ENCODE peak calls at places on chromosomes 4 and X, in ten cellular contexts. One of them, this sample, is unnamed.

GRCh38 chr4:74190919-74191397 is 33.0 kb downstream of the MTHFD2L start:
- DNase-seq in HFF-Myc: no peak
- DNase-seq in lower lobe of right lung: no peak
- DNase-seq in IMR-90: no peak
- DNase-seq in heart left ventricle: no peak
- DNase-seq in foreskin fibroblast: no peak
- DNase-seq in heart right ventricle: no peak
- DNase-seq in epithelial cell of esophagus: no peak
- DNase-seq in CD8-positive, alpha-beta T cell: no peak
- DNase-seq in fibroblast of the aortic adventitia: no peak
- DNase-seq in this sample: no peak

GRCh38 chr4:6471303-6472007 is 959 bp downstream of the PPP2R2C start:
- DNase-seq in heart left ventricle: no peak
- DNase-seq in HFF-Myc: no peak
- DNase-seq in CD8-positive, alpha-beta T cell: no peak
- DNase-seq in IMR-90: no peak
- DNase-seq in fibroblast of the aortic adventitia: no peak
- DNase-seq in heart right ventricle: no peak
- DNase-seq in epithelial cell of esophagus: no peak
- DNase-seq in foreskin fibroblast: no peak
- DNase-seq in lower lobe of right lung: no peak
- DNase-seq in this sample: no peak

GRCh38 chr4:32499176-32499575 is 1779.0 kb downstream of the PCDH7 start:
- DNase-seq in epithelial cell of esophagus: peak
- DNase-seq in foreskin fibroblast: peak
- DNase-seq in HFF-Myc: no peak
- DNase-seq in IMR-90: no peak
- DNase-seq in CD8-positive, alpha-beta T cell: no peak
- DNase-seq in heart left ventricle: no peak
- DNase-seq in heart right ventricle: no peak
- DNase-seq in lower lobe of right lung: no peak
- DNase-seq in fibroblast of the aortic adventitia: peak
- DNase-seq in this sample: no peak

GRCh38 chrX:123988423-123989116 is 27.1 kb downstream of the STAG2 start:
- DNase-seq in fibroblast of the aortic adventitia: no peak
- DNase-seq in heart left ventricle: no peak
- DNase-seq in CD8-positive, alpha-beta T cell: no peak
- DNase-seq in IMR-90: no peak
- DNase-seq in HFF-Myc: no peak
- DNase-seq in foreskin fibroblast: no peak
- DNase-seq in epithelial cell of esophagus: no peak
- DNase-seq in lower lobe of right lung: no peak
- DNase-seq in heart right ventricle: no peak
- DNase-seq in this sample: no peak

GRCh38 chr4:95714571-95714970 is 125.3 kb upstream of the PDHA2 start:
- DNase-seq in IMR-90: no peak
- DNase-seq in fibroblast of the aortic adventitia: no peak
- DNase-seq in epithelial cell of esophagus: no peak
- DNase-seq in heart left ventricle: no peak
- DNase-seq in heart right ventricle: no peak
- DNase-seq in HFF-Myc: no peak
- DNase-seq in lower lobe of right lung: no peak
- DNase-seq in foreskin fibroblast: no peak
- DNase-seq in CD8-positive, alpha-beta T cell: no peak
- DNase-seq in this sample: no peak

GRCh38 chr4:141413366-141413765 is 192.7 kb downstream of the ZNF330 start:
- DNase-seq in CD8-positive, alpha-beta T cell: no peak
- DNase-seq in fibroblast of the aortic adventitia: no peak
- DNase-seq in heart left ventricle: no peak
- DNase-seq in HFF-Myc: no peak
- DNase-seq in lower lobe of right lung: no peak
- DNase-seq in foreskin fibroblast: no peak
- DNase-seq in heart right ventricle: no peak
- DNase-seq in IMR-90: no peak
- DNase-seq in epithelial cell of esophagus: no peak
- DNase-seq in this sample: no peak

GRCh38 chr4:97923096-97923495 is 220.2 kb downstream of the STPG2 start:
- DNase-seq in heart right ventricle: no peak
- DNase-seq in lower lobe of right lung: no peak
- DNase-seq in fibroblast of the aortic adventitia: no peak
- DNase-seq in epithelial cell of esophagus: no peak
- DNase-seq in CD8-positive, alpha-beta T cell: no peak
- DNase-seq in foreskin fibroblast: no peak
- DNase-seq in IMR-90: no peak
- DNase-seq in HFF-Myc: no peak
- DNase-seq in heart left ventricle: no peak
- DNase-seq in this sample: no peak

GRCh38 chr4:1788254-1788973 is 4.7 kb upstream of the FGFR3 start:
- DNase-seq in lower lobe of right lung: no peak
- DNase-seq in epithelial cell of esophagus: no peak
- DNase-seq in HFF-Myc: no peak
- DNase-seq in heart right ventricle: no peak
- DNase-seq in IMR-90: no peak
- DNase-seq in CD8-positive, alpha-beta T cell: no peak
- DNase-seq in heart left ventricle: no peak
- DNase-seq in foreskin fibroblast: no peak
- DNase-seq in fibroblast of the aortic adventitia: no peak
- DNase-seq in this sample: no peak

GRCh38 chr4:4326136-4326535 is 36.1 kb downstream of the ZBTB49 start:
- DNase-seq in lower lobe of right lung: no peak
- DNase-seq in epithelial cell of esophagus: no peak
- DNase-seq in heart left ventricle: no peak
- DNase-seq in CD8-positive, alpha-beta T cell: no peak
- DNase-seq in fibroblast of the aortic adventitia: no peak
- DNase-seq in foreskin fibroblast: no peak
- DNase-seq in heart right ventricle: no peak
- DNase-seq in HFF-Myc: no peak
- DNase-seq in IMR-90: no peak
- DNase-seq in this sample: no peak

GRCh38 chr4:65789850-65790249 is 119.6 kb upstream of the EPHA5 start:
- DNase-seq in IMR-90: no peak
- DNase-seq in heart right ventricle: no peak
- DNase-seq in HFF-Myc: no peak
- DNase-seq in epithelial cell of esophagus: no peak
- DNase-seq in lower lobe of right lung: no peak
- DNase-seq in fibroblast of the aortic adventitia: peak
- DNase-seq in CD8-positive, alpha-beta T cell: no peak
- DNase-seq in foreskin fibroblast: no peak
- DNase-seq in heart left ventricle: no peak
- DNase-seq in this sample: no peak

GRCh38 chr4:65789341-65789740 is 119.1 kb upstream of the EPHA5 start:
- DNase-seq in IMR-90: no peak
- DNase-seq in fibroblast of the aortic adventitia: no peak
- DNase-seq in HFF-Myc: no peak
- DNase-seq in lower lobe of right lung: no peak
- DNase-seq in foreskin fibroblast: no peak
- DNase-seq in heart left ventricle: no peak
- DNase-seq in epithelial cell of esophagus: no peak
- DNase-seq in CD8-positive, alpha-beta T cell: no peak
- DNase-seq in heart right ventricle: no peak
- DNase-seq in this sample: no peak

GRCh38 chr4:65791111-65791806 is 121.0 kb upstream of the EPHA5 start:
- DNase-seq in fibroblast of the aortic adventitia: peak
- DNase-seq in epithelial cell of esophagus: peak
- DNase-seq in heart right ventricle: no peak
- DNase-seq in foreskin fibroblast: no peak
- DNase-seq in CD8-positive, alpha-beta T cell: no peak
- DNase-seq in IMR-90: no peak
- DNase-seq in HFF-Myc: no peak
- DNase-seq in lower lobe of right lung: no peak
- DNase-seq in heart left ventricle: no peak
- DNase-seq in this sample: no peak

DNA sequence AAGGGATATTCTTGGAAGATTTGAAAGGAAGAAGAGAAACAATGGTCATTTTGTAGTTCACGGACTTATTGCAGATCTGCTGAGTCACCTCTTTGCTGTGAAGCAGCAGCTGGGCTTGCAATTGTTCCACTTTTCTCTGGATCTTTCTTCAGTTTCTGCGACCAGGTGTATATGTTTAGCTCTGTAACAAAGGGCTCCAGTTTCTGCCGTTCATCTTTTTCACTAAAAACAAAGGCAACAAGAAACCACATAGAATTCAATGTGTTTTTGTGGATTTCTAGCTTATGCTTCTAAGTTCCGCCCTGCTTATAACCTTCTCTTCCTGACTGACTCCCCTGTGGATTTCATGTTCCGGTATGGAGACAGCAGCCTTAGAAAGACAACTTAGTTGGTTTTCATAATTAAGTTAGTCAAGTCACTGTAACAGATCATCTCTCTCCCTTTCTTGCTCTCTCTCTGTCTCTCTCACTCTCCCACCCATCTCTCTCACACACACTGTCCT is 121.6 kb upstream of the EPHA5 start:
- DNase-seq in fibroblast of the aortic adventitia: peak
- DNase-seq in IMR-90: no peak
- DNase-seq in epithelial cell of esophagus: peak
- DNase-seq in lower lobe of right lung: no peak
- DNase-seq in CD8-positive, alpha-beta T cell: no peak
- DNase-seq in heart left ventricle: no peak
- DNase-seq in foreskin fibroblast: no peak
- DNase-seq in HFF-Myc: no peak
- DNase-seq in heart right ventricle: no peak
- DNase-seq in this sample: no peak
- H3K4me3 ChIP-seq in fibroblast of the aortic adventitia: no peak
- H3K4me3 ChIP-seq in IMR-90: no peak
- H3K4me3 ChIP-seq in epithelial cell of esophagus: no peak
- H3K4me3 ChIP-seq in lower lobe of right lung: no peak
- H3K4me3 ChIP-seq in CD8-positive, alpha-beta T cell: no peak
- H3K4me3 ChIP-seq in heart left ventricle: no peak
- H3K4me3 ChIP-seq in foreskin fibroblast: no peak
- H3K4me3 ChIP-seq in HFF-Myc: no peak
- H3K4me3 ChIP-seq in heart right ventricle: no peak
- H3K4me3 ChIP-seq in this sample: no peak

GRCh38 chr4:139810710-139811109 is 145.1 kb downstream of the MGST2 start:
- DNase-seq in heart left ventricle: no peak
- DNase-seq in CD8-positive, alpha-beta T cell: no peak
- DNase-seq in lower lobe of right lung: no peak
- DNase-seq in HFF-Myc: no peak
- DNase-seq in foreskin fibroblast: no peak
- DNase-seq in fibroblast of the aortic adventitia: no peak
- DNase-seq in heart right ventricle: no peak
- DNase-seq in IMR-90: no peak
- DNase-seq in epithelial cell of esophagus: no peak
- DNase-seq in this sample: no peak

GRCh38 chr4:139809207-139810157 is 143.9 kb downstream of the MGST2 start:
- DNase-seq in epithelial cell of esophagus: no peak
- DNase-seq in heart right ventricle: no peak
- DNase-seq in lower lobe of right lung: no peak
- DNase-seq in HFF-Myc: no peak
- DNase-seq in heart left ventricle: no peak
- DNase-seq in foreskin fibroblast: no peak
- DNase-seq in fibroblast of the aortic adventitia: no peak
- DNase-seq in IMR-90: no peak
- DNase-seq in CD8-positive, alpha-beta T cell: no peak
- DNase-seq in this sample: no peak

GRCh38 chr4:139807483-139807882 is 141.9 kb downstream of the MGST2 start:
- DNase-seq in lower lobe of right lung: no peak
- DNase-seq in heart right ventricle: no peak
- DNase-seq in foreskin fibroblast: no peak
- DNase-seq in IMR-90: no peak
- DNase-seq in HFF-Myc: no peak
- DNase-seq in CD8-positive, alpha-beta T cell: no peak
- DNase-seq in epithelial cell of esophagus: no peak
- DNase-seq in heart left ventricle: no peak
- DNase-seq in fibroblast of the aortic adventitia: no peak
- DNase-seq in this sample: no peak

GRCh38 chr4:139808381-139809206 is 143.0 kb downstream of the MGST2 start:
- DNase-seq in fibroblast of the aortic adventitia: peak
- DNase-seq in CD8-positive, alpha-beta T cell: no peak
- DNase-seq in heart left ventricle: no peak
- DNase-seq in lower lobe of right lung: no peak
- DNase-seq in HFF-Myc: no peak
- DNase-seq in epithelial cell of esophagus: no peak
- DNase-seq in IMR-90: peak
- DNase-seq in heart right ventricle: no peak
- DNase-seq in foreskin fibroblast: no peak
- DNase-seq in this sample: no peak

GRCh38 chr4:139806929-139807328 is 141.3 kb downstream of the MGST2 start:
- DNase-seq in lower lobe of right lung: no peak
- DNase-seq in fibroblast of the aortic adventitia: no peak
- DNase-seq in HFF-Myc: no peak
- DNase-seq in CD8-positive, alpha-beta T cell: no peak
- DNase-seq in foreskin fibroblast: no peak
- DNase-seq in IMR-90: no peak
- DNase-seq in heart left ventricle: no peak
- DNase-seq in heart right ventricle: no peak
- DNase-seq in epithelial cell of esophagus: no peak
- DNase-seq in this sample: no peak
- TF ChIP-seq CTCF in lower lobe of right lung: no peak
- TF ChIP-seq CTCF in fibroblast of the aortic adventitia: no peak
- TF ChIP-seq CTCF in HFF-Myc: no peak
- TF ChIP-seq CTCF in CD8-positive, alpha-beta T cell: no peak
- TF ChIP-seq CTCF in foreskin fibroblast: no peak
- TF ChIP-seq CTCF in IMR-90: no peak
- TF ChIP-seq CTCF in heart left ventricle: no peak
- TF ChIP-seq CTCF in heart right ventricle: no peak
- TF ChIP-seq CTCF in epithelial cell of esophagus: no peak
- TF ChIP-seq CTCF in this sample: peak

DNA sequence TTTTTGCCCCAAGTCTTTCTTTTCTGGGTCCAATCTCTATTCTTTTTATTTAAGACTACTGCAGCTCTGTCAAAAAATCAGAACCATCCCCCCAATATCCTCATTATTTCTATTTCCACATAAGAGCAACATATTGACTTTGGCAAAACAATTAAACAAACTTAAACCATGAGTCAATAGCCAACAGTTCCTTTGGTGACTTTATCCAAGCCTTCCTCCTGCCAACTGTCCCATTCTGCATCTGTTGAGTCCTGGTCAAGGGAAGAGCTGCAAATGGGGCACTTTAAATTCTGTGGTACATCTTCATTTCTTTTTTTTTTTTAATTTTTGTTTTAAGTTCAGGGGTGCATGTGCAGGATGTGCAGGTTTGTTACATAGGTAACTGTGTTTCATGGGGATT is 1875.0 kb upstream of the PCDH7 start:
- DNase-seq in foreskin fibroblast: no peak
- DNase-seq in heart right ventricle: no peak
- DNase-seq in CD8-positive, alpha-beta T cell: no peak
- DNase-seq in fibroblast of the aortic adventitia: no peak
- DNase-seq in lower lobe of right lung: no peak
- DNase-seq in heart left ventricle: no peak
- DNase-seq in epithelial cell of esophagus: no peak
- DNase-seq in IMR-90: no peak
- DNase-seq in HFF-Myc: no peak
- DNase-seq in this sample: no peak
- H3K4me3 ChIP-seq in foreskin fibroblast: no peak
- H3K4me3 ChIP-seq in heart right ventricle: no peak
- H3K4me3 ChIP-seq in CD8-positive, alpha-beta T cell: no peak
- H3K4me3 ChIP-seq in fibroblast of the aortic adventitia: no peak
- H3K4me3 ChIP-seq in lower lobe of right lung: no peak
- H3K4me3 ChIP-seq in heart left ventricle: no peak
- H3K4me3 ChIP-seq in epithelial cell of esophagus: no peak
- H3K4me3 ChIP-seq in IMR-90: no peak
- H3K4me3 ChIP-seq in HFF-Myc: no peak
- H3K4me3 ChIP-seq in this sample: no peak

DNA sequence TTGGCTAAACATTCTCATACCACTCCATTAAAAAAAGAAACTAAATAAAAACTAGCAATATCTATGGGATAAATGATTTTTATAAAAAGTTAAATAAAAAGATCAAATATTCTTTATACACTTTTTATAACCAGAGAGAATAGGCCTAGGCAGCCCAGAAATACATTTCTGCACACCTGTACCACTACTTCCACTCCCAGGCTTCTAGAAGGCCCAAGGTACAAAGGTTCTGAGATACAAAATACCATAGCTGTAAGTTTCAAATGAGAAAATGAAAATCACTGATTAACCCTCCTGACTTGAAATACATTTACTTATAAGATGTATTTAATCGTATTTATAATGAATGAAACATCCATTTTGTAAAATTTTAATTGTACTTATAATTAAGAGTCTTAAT is 226.5 kb upstream of the MAB21L2 start:
- DNase-seq in heart right ventricle: no peak
- DNase-seq in CD8-positive, alpha-beta T cell: no peak
- DNase-seq in heart left ventricle: no peak
- DNase-seq in HFF-Myc: no peak
- DNase-seq in lower lobe of right lung: no peak
- DNase-seq in fibroblast of the aortic adventitia: no peak
- DNase-seq in epithelial cell of esophagus: no peak
- DNase-seq in IMR-90: no peak
- DNase-seq in foreskin fibroblast: no peak
- DNase-seq in this sample: no peak
- TF ChIP-seq CTCF in heart right ventricle: no peak
- TF ChIP-seq CTCF in CD8-positive, alpha-beta T cell: no peak
- TF ChIP-seq CTCF in heart left ventricle: no peak
- TF ChIP-seq CTCF in HFF-Myc: no peak
- TF ChIP-seq CTCF in lower lobe of right lung: no peak
- TF ChIP-seq CTCF in fibroblast of the aortic adventitia: no peak
- TF ChIP-seq CTCF in epithelial cell of esophagus: no peak
- TF ChIP-seq CTCF in IMR-90: no peak
- TF ChIP-seq CTCF in foreskin fibroblast: no peak
- TF ChIP-seq CTCF in this sample: no peak